ENCODE peak calls at places on chromosomes 3 and 15, in seven cellular contexts. I is GM23338, K is HepG2, S is K562, T is Panc1, M is HCT116, F is upper lobe of left lung. J is an unnamed sample.

GRCh38 chr15:89034305-89034704 is 54.0 kb upstream of the ABHD2 start:
- ATAC-seq in I (no peak), K (no peak), S (peak; percentile 77), T (peak; percentile 71), M (peak; percentile 73), F (no peak), J (no peak)

GRCh38 chr3:18264331-18264730 is 160.8 kb downstream of the SATB1 start:
- ATAC-seq in I (no peak), K (no peak), S (no peak), T (no peak), M (no peak), F (no peak), J (no peak)

GRCh38 chr3:119352863-119353527 is 58.8 kb downstream of the ARHGAP31 start:
- ATAC-seq in I (no peak), K (peak; percentile 80), S (peak; percentile 89), T (peak; percentile 69), M (peak; percentile 79), F (peak; percentile 83), J (peak; percentile 77)

GRCh38 chr3:197690754-197691153 is 46.0 kb downstream of the RUBCN start:
- ATAC-seq in I (no peak), K (no peak), S (no peak), T (no peak), M (no peak), F (no peak), J (no peak)

GRCh38 chr3:143165211-143165610 is 45.6 kb downstream of the CHST2 start:
- ATAC-seq in I (no peak), K (no peak), S (no peak), T (no peak), M (no peak), F (no peak), J (no peak)

GRCh38 chr3:64896173-64896925 is 208.5 kb upstream of the ADAMTS9 start:
- ATAC-seq in I (no peak), K (no peak), S (no peak), T (no peak), M (no peak), F (no peak), J (no peak)

GRCh38 chr3:188220988-188221818 is 67.2 kb downstream of the LPP start:
- ATAC-seq in I (no peak), K (peak; percentile 34), S (no peak), T (no peak), M (no peak), F (no peak), J (peak; percentile 93)

GRCh38 chr3:6860911-6861330 is at the start of gene GRM7:
- ATAC-seq in I (peak; percentile 88), K (no peak), S (peak; percentile 43), T (no peak), M (no peak), F (no peak), J (peak; percentile 77)

GRCh38 chr3:5181479-5182141 is 5.9 kb upstream of the EDEM1 start:
- ATAC-seq in I (no peak), K (no peak), S (no peak), T (no peak), M (no peak), F (no peak), J (no peak)

GRCh38 chr15:39364721-39365120 is 216.2 kb upstream of the THBS1 start:
- ATAC-seq in I (no peak), K (no peak), S (no peak), T (no peak), M (no peak), F (no peak), J (no peak)

GRCh38 chr3:30289751-30290150 is 316.6 kb upstream of the TGFBR2 start:
- ATAC-seq in I (no peak), K (no peak), S (no peak), T (no peak), M (no peak), F (no peak), J (no peak)

GRCh38 chr3:55719508-55719907 is 232.4 kb upstream of the WNT5A start:
- ATAC-seq in I (no peak), K (no peak), S (no peak), T (no peak), M (no peak), F (no peak), J (peak; percentile 42)

GRCh38 chr15:29522373-29523276 is 253.0 kb upstream of the NSMCE3 start:
- ATAC-seq in I (no peak), K (no peak), S (no peak), T (no peak), M (no peak), F (no peak), J (no peak)

GRCh38 chr3:28476194-28476593 is 127.6 kb upstream of the AZI2 start:
- ATAC-seq in I (no peak), K (peak; percentile 31), S (no peak), T (no peak), M (peak; percentile 44), F (no peak), J (no peak)

GRCh38 chr15:99452728-99453643 is 112.8 kb upstream of the MEF2A start:
- ATAC-seq in I (no peak), K (peak; percentile 58), S (no peak), T (peak; percentile 8), M (no peak), F (peak; percentile 80), J (peak; percentile 70)

GRCh38 chr3:34016925-34017592 is 218.6 kb downstream of the PDCD6IP start:
- ATAC-seq in I (no peak), K (no peak), S (no peak), T (no peak), M (no peak), F (no peak), J (no peak)

GRCh38 chr15:40337597-40337996 is 3.1 kb downstream of the CCDC9B start:
- ATAC-seq in I (peak; percentile 2), K (no peak), S (no peak), T (no peak), M (no peak), F (no peak), J (no peak)

DNA sequence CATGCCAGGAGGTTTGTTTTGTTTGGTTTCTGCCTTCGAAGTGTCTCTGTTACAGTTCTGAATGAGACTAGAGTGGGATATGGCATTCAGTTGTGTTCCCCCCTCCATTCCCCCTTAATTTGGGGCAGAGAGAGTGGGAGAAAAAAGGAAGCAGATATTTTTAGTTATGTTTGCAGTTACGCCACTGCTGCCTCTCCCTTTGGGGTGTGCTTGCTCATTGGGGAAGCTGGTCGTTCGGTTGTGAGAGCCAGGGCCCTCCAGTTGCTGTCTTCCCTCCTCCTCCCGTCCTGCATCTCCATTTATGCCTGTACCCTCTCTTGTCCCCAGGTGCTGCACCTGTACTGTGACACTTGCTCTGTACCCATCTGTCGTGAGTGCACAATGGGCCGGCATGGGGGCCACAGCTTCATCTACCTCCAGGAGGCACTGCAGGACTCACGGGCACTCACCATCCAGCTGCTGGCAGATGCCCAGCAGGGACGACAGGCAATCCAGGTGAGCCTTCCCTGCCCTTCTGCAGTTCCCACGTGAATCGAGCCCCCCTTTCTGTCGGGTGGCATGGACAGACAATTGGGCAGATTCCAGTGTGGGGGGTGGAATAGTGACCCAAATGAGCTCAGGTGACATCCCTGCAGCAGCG is 55.8 kb downstream of the TRIM71 start:
- ATAC-seq in I (peak; percentile 1), K (peak; percentile 40), S (peak; percentile 44), T (peak; percentile 30), M (peak; percentile 55), F (no peak), J (no peak)
- TF ChIP-seq CTCF in I (peak; percentile 59), K (peak; percentile 34), S (peak; percentile 30), T (no peak), M (peak; percentile 57), F (no peak), J (no peak)

GRCh38 chr3:11847607-11848006 is 922 bp upstream of the TAMM41 start:
- ATAC-seq in I (peak; percentile 45), K (peak; percentile 64), S (no peak), T (no peak), M (peak; percentile 44), F (no peak), J (no peak)
- TF ChIP-seq POLR2AphosphoS5 in I (no peak), K (no peak), S (no peak), T (no peak), M (no peak), F (no peak), J (no peak)

DNA sequence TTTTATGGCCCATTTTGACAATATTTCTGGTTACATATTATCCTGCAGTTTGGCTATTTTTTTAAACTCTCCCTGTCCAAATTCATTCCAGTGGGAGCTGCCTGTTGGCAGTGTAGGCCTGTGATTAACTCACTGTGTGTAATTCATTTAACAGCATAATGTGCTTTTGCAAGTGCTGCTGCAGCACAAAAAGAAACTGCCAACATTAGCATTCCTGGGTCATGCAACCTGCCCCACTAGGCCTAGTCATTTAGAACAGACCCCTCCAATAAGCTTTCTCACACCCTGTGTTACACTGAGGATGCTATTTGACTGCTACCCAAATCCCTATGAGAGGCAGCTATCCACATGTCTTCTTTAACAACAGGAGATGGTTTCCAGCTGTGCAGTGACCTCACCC is 251.2 kb upstream of the UBE2E2 start:
- ATAC-seq in I (peak; percentile 45), K (no peak), S (no peak), T (no peak), M (no peak), F (no peak), J (peak; percentile 50)
- H3K27ac ChIP-seq in I (no peak overlapping the region), K (no peak overlapping the region), S (no peak overlapping the region), T (no peak overlapping the region), M (no peak overlapping the region), F (no peak overlapping the region), J (no peak overlapping the region)

GRCh38 chr3:50297384-50297775 is 1.8 kb downstream of the HYAL3 start:
- ATAC-seq in I (no peak), K (no peak), S (no peak), T (no peak), M (no peak), F (no peak), J (no peak)

GRCh38 chr3:50298836-50299637 is at the start of the genes HYAL3 and NAA80:
- ATAC-seq in I (peak; percentile 69), K (peak; percentile 53), S (peak; percentile 85), T (peak; percentile 93), M (peak; percentile 83), F (peak; percentile 97), J (peak; percentile 92)

GRCh38 chr3:50299638-50299928 is 378 bp upstream of the HYAL3 start:
- ATAC-seq in I (no peak), K (peak; percentile 55), S (peak; percentile 86), T (no peak), M (no peak), F (no peak), J (no peak)

GRCh38 chr3:50296721-50297383 is 2.4 kb downstream of the HYAL3 start:
- ATAC-seq in I (no peak), K (no peak), S (no peak), T (no peak), M (no peak), F (no peak), J (no peak)

DNA sequence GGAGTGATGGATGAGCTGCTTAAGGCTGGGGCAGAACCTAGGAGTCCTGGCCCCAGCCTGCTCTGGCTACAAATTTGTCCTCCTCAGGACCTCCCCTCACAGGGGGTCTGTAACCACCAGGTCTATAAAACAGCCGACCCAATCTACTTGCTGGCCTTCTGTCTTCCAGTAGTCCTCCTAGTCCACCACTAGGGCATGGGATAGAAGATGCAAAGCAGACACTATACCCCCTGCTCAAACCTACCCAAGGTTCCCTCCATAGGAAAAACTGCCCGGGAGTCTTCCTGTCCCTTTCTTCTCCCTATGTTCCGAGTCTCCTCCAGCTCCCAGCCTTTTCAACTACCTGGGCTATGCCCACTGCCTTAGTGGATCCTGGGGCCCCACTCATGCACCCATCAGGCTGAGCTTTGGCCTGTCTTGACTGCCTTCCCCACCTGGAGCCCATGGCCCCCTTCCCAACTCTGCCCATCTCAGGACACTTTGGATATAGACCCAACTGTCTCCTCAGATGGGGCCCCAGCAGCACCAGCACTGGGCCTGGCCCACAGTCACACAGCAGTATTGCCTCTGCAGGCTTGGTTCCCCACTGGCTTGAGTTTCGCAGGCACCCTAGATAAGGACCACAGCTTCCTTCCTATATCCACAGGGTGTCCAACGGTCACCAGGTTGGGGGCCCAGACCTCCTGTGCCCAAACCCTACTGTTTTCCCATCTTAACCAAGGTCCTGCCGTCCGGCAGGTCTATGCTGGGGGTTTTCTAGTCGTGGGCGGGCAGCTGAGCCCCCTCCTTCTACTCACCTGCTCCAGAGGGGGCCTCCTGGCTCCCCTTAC is 1.1 kb downstream of the HYAL3 start:
- ATAC-seq in I (no peak), K (peak; percentile 2), S (no peak), T (no peak), M (no peak), F (no peak), J (no peak)
- TF ChIP-seq CTCF in I (no peak), K (no peak), S (peak; percentile 30), T (no peak), M (peak; percentile 45), F (no peak), J (no peak)

J was measured in gastroesophageal sphincter.